ENCODE peak calls at places on chromosomes 13 and 19, in four cellular contexts. D is left ventricle myocardium inferior, F is heart left ventricle, L is right lobe of liver. H is an unnamed sample.

GRCh38 chr19:48480151-48480475 is 10.9 kb downstream of the CYTH2 start:
- DNase-seq in D (peak; percentile 70), F (peak; percentile 77), L (no peak), H (no peak)

GRCh38 chr13:49560270-49561063 is 24.9 kb downstream of the RCBTB1 start:
- DNase-seq in D (no peak), F (no peak), L (peak; percentile 69), H (peak; percentile 11)

GRCh38 chr13:48709213-48709612 is 55.5 kb downstream of the CYSLTR2 start:
- DNase-seq in D (no peak), F (no peak), L (no peak), H (no peak)

GRCh38 chr19:10766681-10767201 is 48.9 kb downstream of the DNM2 start:
- DNase-seq in D (peak; percentile 49), F (peak; percentile 53), L (no peak), H (no peak)

GRCh38 chr19:46489445-46490272 is 6.0 kb downstream of the PNMA8B start:
- DNase-seq in D (peak; percentile 55), F (peak; percentile 57), L (no peak), H (no peak)

GRCh38 chr13:112057736-112058518 is 9.0 kb upstream of the SOX1 start:
- DNase-seq in D (no peak), F (no peak), L (no peak), H (no peak)

GRCh38 chr13:71290963-71291937 is 575.8 kb downstream of the DACH1 start:
- DNase-seq in D (no peak), F (peak; percentile 33), L (no peak), H (peak; percentile 25)

GRCh38 chr13:82739881-82740280 is 1142.4 kb downstream of the SLITRK1 start:
- DNase-seq in D (no peak), F (no peak), L (no peak), H (no peak)

GRCh38 chr19:7506385-7507328 is 9.2 kb upstream of the ZNF358 start:
- DNase-seq in D (peak; percentile 74), F (peak; percentile 57), L (peak; percentile 83), H (no peak)

GRCh38 chr13:98999635-98999952 is 21.7 kb upstream of the DOCK9 start:
- DNase-seq in D (no peak), F (no peak), L (no peak), H (no peak)

GRCh38 chr19:13610042-13610691 is 103.9 kb upstream of the CACNA1A start:
- DNase-seq in D (no peak), F (no peak), L (no peak), H (no peak)

GRCh38 chr19:2770055-2771013 is 12.7 kb downstream of the SGTA start:
- DNase-seq in D (peak; percentile 65), F (peak; percentile 82), L (no peak), H (no peak)

GRCh38 chr19:39498262-39499081 is at the start of gene DLL3:
- DNase-seq in D (no peak), F (no peak), L (no peak), H (peak; percentile 11)

GRCh38 chr19:45780448-45781281 is 1.6 kb downstream of the DMPK start:
- DNase-seq in D (no peak), F (no peak), L (no peak), H (no peak)

GRCh38 chr19:45768644-45769053 is 403 bp downstream of the SIX5 start:
- DNase-seq in D (peak; percentile 63), F (no peak), L (no peak), H (no peak)

GRCh38 chr19:33796164-33797100 is at the start of gene KCTD15:
- DNase-seq in D (peak; percentile 48), F (peak; percentile 43), L (peak; percentile 65), H (no peak)

GRCh38 chr19:1042689-1043511 is 3.0 kb downstream of the ABCA7 start:
- DNase-seq in D (no peak), F (no peak), L (no peak), H (no peak)

GRCh38 chr19:35959040-35959967 is 23.1 kb downstream of the LRFN3 start:
- DNase-seq in D (peak; percentile 51), F (peak; percentile 51), L (peak; percentile 63), H (peak; percentile 91)
- TF ChIP-seq CTCF in D (peak; percentile 38), F (peak; percentile 15), L (peak; percentile 43), H (peak; percentile 77)

GRCh38 chr13:45196091-45196490 is 4.8 kb downstream of the KCTD4 start:
- DNase-seq in D (no peak), F (no peak), L (no peak), H (no peak)
- H3K4me1 ChIP-seq in D (peaks cover 25% of the 10 kb centered on the region), F (no peaks in the 10 kb centered on the region), L (no peaks in the 10 kb centered on the region), H (no peaks in the 10 kb centered on the region)

GRCh38 chr19:55461259-55461973 is at the start of gene ISOC2:
- DNase-seq in D (peak; percentile 100), F (peak; percentile 100), L (peak; percentile 100), H (peak; percentile 100)
- TF ChIP-seq CTCF in D (no peak), F (no peak), L (no peak), H (no peak)

GRCh38 chr19:54204767-54205468 is 4.3 kb downstream of the RPS9 start:
- DNase-seq in D (no peak), F (no peak), L (no peak), H (no peak)

GRCh38 chr19:54201172-54201701 is 579 bp downstream of the RPS9 start:
- DNase-seq in D (no peak), F (no peak), L (peak; percentile 57), H (no peak)

GRCh38 chr19:54201980-54202379 is 1.3 kb downstream of the RPS9 start:
- DNase-seq in D (no peak), F (no peak), L (peak; percentile 35), H (no peak)

GRCh38 chr19:54206030-54206830 is 5.6 kb downstream of the RPS9 start:
- DNase-seq in D (no peak), F (no peak), L (no peak), H (no peak)

DNA sequence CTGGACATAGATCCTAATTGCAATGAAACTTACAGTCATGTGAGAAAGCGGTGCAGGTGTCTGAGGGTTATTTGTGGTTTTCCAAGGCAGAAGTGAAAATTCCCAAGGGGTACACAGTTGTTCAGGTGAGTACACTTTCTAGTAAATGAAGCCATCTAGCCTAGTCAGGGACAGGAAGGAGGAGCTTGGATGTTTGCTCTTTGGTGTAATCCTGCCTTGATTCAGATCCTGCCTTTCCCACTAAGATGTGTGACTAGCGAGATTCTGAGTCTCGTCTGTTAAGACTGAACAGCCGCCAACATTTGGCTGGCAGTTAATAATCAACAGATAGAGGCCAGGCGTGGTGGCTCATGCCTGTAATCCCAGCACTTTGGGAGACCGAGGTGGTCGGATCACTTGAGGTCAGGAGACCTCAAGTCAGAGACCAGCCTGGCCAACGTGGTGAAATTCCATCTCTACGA is 2.5 kb downstream of the RPS9 start:
- DNase-seq in D (no peak), F (no peak), L (no peak), H (no peak)
- H3K4me1 ChIP-seq in D (peaks cover 84% of the 10 kb centered on the region), F (peaks cover 34% of the 10 kb centered on the region), L (peaks cover 63% of the 10 kb centered on the region), H (peaks cover 68% of the 10 kb centered on the region)

GRCh38 chr13:62119739-62120700 is 704.4 kb upstream of the PCDH20 start:
- DNase-seq in D (no peak), F (no peak), L (no peak), H (no peak)
- TF ChIP-seq CTCF in D (peak; percentile 53), F (peak; percentile 46), L (peak; percentile 32), H (no peak)

GRCh38 chr19:18320865-18321728 is 1.8 kb downstream of the LSM4 start:
- DNase-seq in D (peak; percentile 28), F (peak; percentile 50), L (no peak), H (no peak)

GRCh38 chr19:18321729-18322091 is 1.2 kb downstream of the LSM4 start:
- DNase-seq in D (no peak), F (no peak), L (no peak), H (no peak)

GRCh38 chr19:18322318-18322758 is 538 bp downstream of the LSM4 start:
- DNase-seq in D (peak; percentile 46), F (peak; percentile 51), L (peak; percentile 59), H (no peak)

GRCh38 chr19:18317998-18318800 is 4.7 kb downstream of the LSM4 start:
- DNase-seq in D (peak; percentile 55), F (peak; percentile 61), L (peak; percentile 69), H (peak; percentile 73)

GRCh38 chr19:18319591-18320135 is 3.2 kb downstream of the LSM4 start:
- DNase-seq in D (no peak), F (no peak), L (peak; percentile 77), H (no peak)
- H3K4me1 ChIP-seq in D (peaks cover 69% of the 10 kb centered on the region), F (peaks cover 39% of the 10 kb centered on the region), L (peaks cover 43% of the 10 kb centered on the region), H (peaks cover 62% of the 10 kb centered on the region)

H was measured in CD8-positive, alpha-beta T cell.